ENCODE peak calls at places on chromosomes 12 and 14, in four cellular contexts. One of them, this sample, is unnamed. For H3K36me3, the result is how much of the 10 kb centered on the place peaks cover.

GRCh38 chr14:36059531-36059930 is 117.0 kb downstream of the PTCSC3 start:
- DNase-seq in H1: no peak
- DNase-seq in lower lobe of right lung: no peak
- DNase-seq in Peyer's patch: no peak
- DNase-seq in this sample: no peak

GRCh38 chr14:78327426-78328210 is 157.4 kb downstream of the NRXN3 start:
- DNase-seq in Peyer's patch: no peak
- DNase-seq in lower lobe of right lung: no peak
- DNase-seq in H1: peak
- DNase-seq in this sample: no peak

GRCh38 chr12:121466800-121467637 is 67.1 kb downstream of the RNF34 start:
- DNase-seq in H1: peak
- DNase-seq in lower lobe of right lung: peak
- DNase-seq in Peyer's patch: peak
- DNase-seq in this sample: peak

GRCh38 chr14:24296341-24297157 is 3.0 kb downstream of the DHRS1 start:
- DNase-seq in lower lobe of right lung: peak
- DNase-seq in H1: peak
- DNase-seq in Peyer's patch: no peak
- DNase-seq in this sample: peak

GRCh38 chr14:75837151-75837787 is 144.5 kb downstream of the TGFB3 start:
- DNase-seq in Peyer's patch: no peak
- DNase-seq in lower lobe of right lung: no peak
- DNase-seq in H1: no peak
- DNase-seq in this sample: no peak

GRCh38 chr14:70168401-70168800 is 20.4 kb downstream of the SLC8A3 start:
- DNase-seq in lower lobe of right lung: no peak
- DNase-seq in Peyer's patch: no peak
- DNase-seq in H1: no peak
- DNase-seq in this sample: no peak

GRCh38 chr14:91300283-91300841 is 55.9 kb upstream of the GPR68 start:
- DNase-seq in H1: no peak
- DNase-seq in lower lobe of right lung: peak
- DNase-seq in Peyer's patch: no peak
- DNase-seq in this sample: no peak

GRCh38 chr12:57430117-57430930 is 519 bp downstream of the R3HDM2 start:
- DNase-seq in Peyer's patch: no peak
- DNase-seq in H1: no peak
- DNase-seq in lower lobe of right lung: peak
- DNase-seq in this sample: peak

GRCh38 chr14:74794947-74795346 is 31.8 kb downstream of the YLPM1 start:
- DNase-seq in H1: no peak
- DNase-seq in Peyer's patch: no peak
- DNase-seq in lower lobe of right lung: no peak
- DNase-seq in this sample: no peak

GRCh38 chr12:3743803-3744202 is 9.1 kb downstream of the CRACR2A start:
- DNase-seq in Peyer's patch: no peak
- DNase-seq in H1: no peak
- DNase-seq in lower lobe of right lung: no peak
- DNase-seq in this sample: no peak

GRCh38 chr12:123986374-123986920 is 13.4 kb downstream of the ZNF664 start:
- DNase-seq in Peyer's patch: no peak
- DNase-seq in H1: no peak
- DNase-seq in lower lobe of right lung: peak
- DNase-seq in this sample: no peak
- H3K36me3 ChIP-seq in Peyer's patch: under half
- H3K36me3 ChIP-seq in H1: under half
- H3K36me3 ChIP-seq in lower lobe of right lung: under half
- H3K36me3 ChIP-seq in this sample: under half

GRCh38 chr14:102047808-102048540 is 38.9 kb downstream of the HSP90AA1 start:
- DNase-seq in Peyer's patch: no peak
- DNase-seq in lower lobe of right lung: no peak
- DNase-seq in H1: no peak
- DNase-seq in this sample: peak
- H3K36me3 ChIP-seq in Peyer's patch: half or more
- H3K36me3 ChIP-seq in lower lobe of right lung: half or more
- H3K36me3 ChIP-seq in H1: half or more
- H3K36me3 ChIP-seq in this sample: under half

GRCh38 chr12:55927588-55928502 is at the start of gene PYM1:
- DNase-seq in lower lobe of right lung: peak
- DNase-seq in Peyer's patch: peak
- DNase-seq in H1: peak
- DNase-seq in this sample: peak
- H3K36me3 ChIP-seq in lower lobe of right lung: under half
- H3K36me3 ChIP-seq in Peyer's patch: under half
- H3K36me3 ChIP-seq in H1: under half
- H3K36me3 ChIP-seq in this sample: under half

GRCh38 chr14:49792618-49793017 is 24.7 kb downstream of the KLHDC2 start:
- DNase-seq in lower lobe of right lung: no peak
- DNase-seq in H1: no peak
- DNase-seq in Peyer's patch: no peak
- DNase-seq in this sample: no peak
- H3K36me3 ChIP-seq in lower lobe of right lung: half or more
- H3K36me3 ChIP-seq in H1: half or more
- H3K36me3 ChIP-seq in Peyer's patch: half or more
- H3K36me3 ChIP-seq in this sample: under half

DNA sequence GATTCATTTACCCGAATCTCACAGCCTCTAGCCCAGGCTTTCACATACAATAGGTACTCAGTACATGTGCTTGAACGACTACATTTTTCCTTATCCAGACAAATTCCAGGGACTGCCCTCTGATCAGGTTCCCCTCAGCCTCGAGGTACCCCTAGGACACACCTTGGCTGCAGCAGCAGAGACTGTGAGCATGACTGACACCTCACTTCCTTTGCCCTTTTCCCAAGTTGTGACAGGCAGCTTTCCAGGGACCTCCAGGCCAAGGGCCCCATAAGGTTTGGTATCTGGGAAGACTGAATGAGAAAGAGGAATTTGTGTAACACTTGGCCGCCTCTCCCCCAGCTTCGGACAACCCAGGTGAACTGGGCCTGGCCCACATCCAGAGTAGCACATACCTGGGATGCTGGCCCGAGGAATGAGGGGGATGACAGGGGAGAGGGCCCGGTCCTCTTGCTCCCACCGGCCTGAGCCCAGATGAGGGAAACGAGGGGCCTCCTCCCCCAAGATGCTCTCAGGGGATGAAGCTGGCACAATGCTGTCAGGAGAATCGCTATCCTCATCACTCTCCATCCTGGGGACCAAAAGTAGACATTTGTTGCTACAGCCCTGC is 10.2 kb upstream of the PRKAG1 start:
- DNase-seq in H1: no peak
- DNase-seq in Peyer's patch: no peak
- DNase-seq in lower lobe of right lung: no peak
- DNase-seq in this sample: no peak
- H3K36me3 ChIP-seq in H1: half or more
- H3K36me3 ChIP-seq in Peyer's patch: half or more
- H3K36me3 ChIP-seq in lower lobe of right lung: half or more
- H3K36me3 ChIP-seq in this sample: under half

GRCh38 chr12:101743242-101743641 is 4.0 kb upstream of the SYCP3 start:
- DNase-seq in H1: no peak
- DNase-seq in lower lobe of right lung: no peak
- DNase-seq in Peyer's patch: no peak
- DNase-seq in this sample: no peak
- H3K36me3 ChIP-seq in H1: under half
- H3K36me3 ChIP-seq in lower lobe of right lung: half or more
- H3K36me3 ChIP-seq in Peyer's patch: half or more
- H3K36me3 ChIP-seq in this sample: under half

GRCh38 chr12:49023812-49024211 is 5.2 kb upstream of the PRKAG1 start:
- DNase-seq in lower lobe of right lung: no peak
- DNase-seq in Peyer's patch: no peak
- DNase-seq in H1: no peak
- DNase-seq in this sample: no peak
- H3K36me3 ChIP-seq in lower lobe of right lung: half or more
- H3K36me3 ChIP-seq in Peyer's patch: half or more
- H3K36me3 ChIP-seq in H1: half or more
- H3K36me3 ChIP-seq in this sample: under half

GRCh38 chr12:112234303-112234702 is 108.9 kb downstream of the TRAFD1 start:
- DNase-seq in H1: no peak
- DNase-seq in lower lobe of right lung: no peak
- DNase-seq in Peyer's patch: no peak
- DNase-seq in this sample: no peak

GRCh38 chr12:112226768-112227167 is 101.4 kb downstream of the TRAFD1 start:
- DNase-seq in lower lobe of right lung: no peak
- DNase-seq in Peyer's patch: no peak
- DNase-seq in H1: no peak
- DNase-seq in this sample: no peak

GRCh38 chr12:112233242-112233641 is 107.9 kb downstream of the TRAFD1 start:
- DNase-seq in lower lobe of right lung: no peak
- DNase-seq in Peyer's patch: no peak
- DNase-seq in H1: no peak
- DNase-seq in this sample: no peak

GRCh38 chr12:112230136-112230535 is 104.8 kb downstream of the TRAFD1 start:
- DNase-seq in Peyer's patch: no peak
- DNase-seq in H1: no peak
- DNase-seq in lower lobe of right lung: no peak
- DNase-seq in this sample: no peak
- H3K36me3 ChIP-seq in Peyer's patch: half or more
- H3K36me3 ChIP-seq in H1: under half
- H3K36me3 ChIP-seq in lower lobe of right lung: half or more
- H3K36me3 ChIP-seq in this sample: under half

GRCh38 chr12:76921072-76921471 is 42.3 kb upstream of the CSRP2 start:
- DNase-seq in H1: no peak
- DNase-seq in lower lobe of right lung: no peak
- DNase-seq in Peyer's patch: no peak
- DNase-seq in this sample: no peak
- H3K36me3 ChIP-seq in H1: under half
- H3K36me3 ChIP-seq in lower lobe of right lung: under half
- H3K36me3 ChIP-seq in Peyer's patch: under half
- H3K36me3 ChIP-seq in this sample: under half